ENCODE peak calls at places on chromosomes 7 and 10, in seven cellular contexts. G is hepatocyte, Z is endothelial cell of umbilical vein, O is mammary epithelial cell, W is fibroblast of lung, F is mesendoderm, M is H9. E is an unnamed sample. For H3K79me2, the result is how much of the 10 kb centered on the place peaks cover.

GRCh38 chr10:24467605-24468004 is 256.1 kb downstream of the ARHGAP21 start:
- DNase-seq in M (no peak), Z (no peak), F (no peak), W (peak), G (no peak), O (peak), E (no peak)

GRCh38 chr10:124570646-124571045 is 109.0 kb downstream of the LHPP start:
- DNase-seq in O (no peak), Z (no peak), G (no peak), M (no peak), F (no peak), W (no peak), E (no peak)

GRCh38 chr10:112631501-112632410 is 184.7 kb downstream of the VTI1A start:
- DNase-seq in W (no peak), Z (no peak), G (peak), F (no peak), O (peak), M (no peak), E (no peak)

GRCh38 chr10:14952851-14953451 is 945 bp downstream of the DCLRE1C start:
- DNase-seq in Z (no peak), M (peak), O (no peak), W (peak), F (peak), G (peak), E (peak)

GRCh38 chr7:116177009-116177408 is 33.3 kb upstream of the TES start:
- DNase-seq in W (peak), O (peak), Z (no peak), F (no peak), M (no peak), G (no peak), E (no peak)

GRCh38 chr10:49762566-49762877 is 399 bp upstream of the OGDHL start:
- DNase-seq in G (no peak), M (no peak), F (no peak), O (no peak), Z (no peak), W (no peak), E (no peak)

GRCh38 chr10:79407811-79408795 is 37.3 kb downstream of the ZCCHC24 start:
- DNase-seq in M (no peak), F (no peak), Z (peak), G (peak), W (peak), O (no peak), E (no peak)

GRCh38 chr10:121835376-121835775 is 92.5 kb downstream of the ATE1 start:
- DNase-seq in G (no peak), F (no peak), O (no peak), M (no peak), W (no peak), Z (no peak), E (no peak)

GRCh38 chr10:29517352-29517923 is 117.3 kb downstream of the SVIL start:
- DNase-seq in G (peak), F (peak), W (peak), M (peak), O (no peak), Z (peak), E (peak)

GRCh38 chr10:89693176-89693575 is 8.2 kb upstream of the KIF20B start:
- DNase-seq in O (no peak), Z (no peak), M (no peak), W (no peak), G (no peak), F (no peak), E (no peak)

GRCh38 chr7:155698633-155699032 is 54.2 kb downstream of the RBM33 start:
- DNase-seq in O (no peak), F (no peak), M (no peak), Z (no peak), G (no peak), W (no peak), E (no peak)

GRCh38 chr7:155696747-155697146 is 52.3 kb downstream of the RBM33 start:
- DNase-seq in O (no peak), M (no peak), G (no peak), W (no peak), Z (no peak), F (no peak), E (no peak)

GRCh38 chr7:155700847-155701246 is 56.4 kb downstream of the RBM33 start:
- DNase-seq in Z (no peak), F (no peak), G (no peak), O (no peak), W (no peak), M (no peak), E (no peak)

GRCh38 chr7:155701972-155702544 is 57.6 kb downstream of the RBM33 start:
- DNase-seq in M (no peak), G (no peak), Z (no peak), O (no peak), W (no peak), F (no peak), E (no peak)

GRCh38 chr7:155699180-155699579 is 54.7 kb downstream of the RBM33 start:
- DNase-seq in F (peak), W (no peak), M (no peak), Z (no peak), G (no peak), O (no peak), E (no peak)
- H3K79me2 ChIP-seq in F (under half), W (under half), M (under half), Z (half or more), G (half or more), O (under half), E (half or more)

DNA sequence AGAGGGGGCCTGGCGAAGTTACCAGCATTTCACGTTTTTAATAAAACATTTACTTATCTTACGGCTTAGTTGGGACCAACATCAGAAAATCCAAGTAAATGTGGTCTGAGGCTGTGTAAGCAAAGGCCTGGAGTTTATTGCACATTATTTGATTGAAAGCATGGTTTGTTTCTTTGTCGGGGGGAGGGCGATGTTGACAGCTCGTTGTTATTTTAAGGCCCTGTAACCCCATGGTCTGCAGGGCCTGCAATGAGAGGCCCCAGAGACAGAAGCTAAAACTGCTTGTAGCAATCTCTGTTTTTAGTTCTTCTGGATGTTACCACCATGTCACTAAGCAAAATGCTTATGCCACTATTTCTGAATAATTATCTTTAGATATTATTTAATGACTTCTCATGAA is 88.9 kb downstream of the MYOF start:
- DNase-seq in Z (no peak), F (no peak), M (no peak), G (no peak), W (no peak), O (no peak), E (no peak)
- H3K27ac ChIP-seq in Z (no peak), F (no peak), M (no peak), G (peak), W (no peak), O (no peak), E (no peak)

GRCh38 chr10:32922164-32922563 is 35.9 kb downstream of the ITGB1 start:
- DNase-seq in Z (no peak), G (no peak), M (no peak), W (no peak), F (no peak), O (no peak), E (no peak)
- H3K79me2 ChIP-seq in Z (half or more), G (under half), M (under half), W (half or more), F (under half), O (half or more), E (under half)

GRCh38 chr7:134478707-134479106 is 19.8 kb upstream of the AKR1B1 start:
- DNase-seq in W (no peak), M (no peak), Z (no peak), G (no peak), O (peak), F (no peak), E (no peak)

GRCh38 chr7:134477954-134478353 is 19.1 kb upstream of the AKR1B1 start:
- DNase-seq in G (no peak), F (no peak), O (no peak), M (no peak), W (peak), Z (no peak), E (no peak)

GRCh38 chr7:134481167-134481566 is 22.3 kb upstream of the AKR1B1 start:
- DNase-seq in Z (no peak), M (no peak), F (no peak), G (no peak), W (no peak), O (no peak), E (no peak)

GRCh38 chr7:134480730-134481129 is 21.8 kb upstream of the AKR1B1 start:
- DNase-seq in M (peak), W (peak), G (no peak), O (peak), Z (peak), F (peak), E (no peak)

DNA sequence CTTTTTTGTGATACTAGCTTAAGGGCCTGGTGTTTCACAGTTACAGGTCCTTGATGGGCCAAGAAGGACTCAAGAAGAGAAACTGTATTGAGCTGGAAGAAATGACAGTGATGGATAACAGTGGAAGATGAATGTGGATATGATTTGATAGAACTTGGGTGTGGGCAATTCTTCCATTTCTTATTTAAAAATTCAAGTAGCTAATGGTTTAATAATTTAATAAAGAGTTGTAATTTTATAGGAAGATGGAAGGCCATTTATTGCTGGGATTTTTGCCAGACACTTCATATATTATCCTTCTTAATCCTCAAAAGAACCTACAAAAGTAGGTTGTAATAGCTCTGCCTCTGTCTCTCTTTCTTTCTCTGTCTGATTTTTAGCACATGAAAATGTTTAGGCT is 21.3 kb upstream of the AKR1B1 start:
- DNase-seq in F (no peak), G (no peak), O (no peak), Z (no peak), M (no peak), W (no peak), E (no peak)
- H3K27ac ChIP-seq in F (no peak), G (no peak), O (no peak), Z (peak), M (no peak), W (no peak), E (no peak)

DNA sequence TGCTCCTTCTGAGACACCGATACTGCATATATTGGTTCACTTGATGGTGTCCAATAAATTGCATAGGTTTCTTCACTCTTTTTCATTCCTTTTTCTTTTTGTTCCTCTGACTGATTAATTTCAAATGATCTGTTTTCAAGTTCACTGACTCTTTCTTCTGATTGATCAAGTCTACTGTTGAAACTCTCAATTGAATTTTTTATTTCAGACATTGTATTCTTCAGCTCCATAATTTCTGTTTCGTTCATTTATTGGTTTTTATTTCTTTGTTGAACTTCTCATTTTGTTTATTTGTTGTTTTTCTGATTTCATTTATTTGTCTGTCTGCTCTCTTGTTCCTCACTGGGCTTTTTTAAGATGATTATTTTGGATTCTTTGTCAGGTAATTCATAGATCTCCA is 13.6 kb downstream of the CASP7 start:
- DNase-seq in O (no peak), M (no peak), F (no peak), G (no peak), Z (no peak), W (no peak), E (no peak)
- H3K79me2 ChIP-seq in O (under half), M (under half), F (under half), G (half or more), Z (half or more), W (under half), E (under half)

GRCh38 chr7:101501351-101501750 is 127.7 kb downstream of the MYL10 start:
- DNase-seq in M (no peak), W (no peak), F (no peak), O (no peak), Z (no peak), G (no peak), E (no peak)
- H3K27ac ChIP-seq in M (no peak), W (no peak), F (no peak), O (no peak), Z (no peak), G (no peak), E (no peak)